ENCODE peak calls at places on chromosome 18, in six cellular contexts. One of them, this sample, is unnamed.

GRCh38 chr18:8994603-8995002 is 107.9 kb upstream of the NDUFV2 start:
- DNase-seq in H7: no peak
- DNase-seq in GM23248: peak; percentile 40
- DNase-seq in K562: peak; percentile 70
- DNase-seq in NT2/D1: no peak
- DNase-seq in cardiac muscle cell: no peak
- DNase-seq in this sample: no peak

GRCh38 chr18:8656226-8656625 is 47.0 kb downstream of the RAB12 start:
- DNase-seq in H7: no peak
- DNase-seq in GM23248: peak; percentile 39
- DNase-seq in K562: no peak
- DNase-seq in NT2/D1: no peak
- DNase-seq in cardiac muscle cell: peak; percentile 18
- DNase-seq in this sample: no peak

GRCh38 chr18:22505136-22505535 is 87.4 kb upstream of the CTAGE1 start:
- DNase-seq in H7: no peak
- DNase-seq in GM23248: peak; percentile 53
- DNase-seq in K562: no peak
- DNase-seq in NT2/D1: no peak
- DNase-seq in cardiac muscle cell: peak; percentile 38
- DNase-seq in this sample: no peak

GRCh38 chr18:46167971-46168370 is 63.8 kb downstream of the HAUS1 start:
- DNase-seq in H7: peak; percentile 44
- DNase-seq in GM23248: no peak
- DNase-seq in K562: no peak
- DNase-seq in NT2/D1: no peak
- DNase-seq in cardiac muscle cell: no peak
- DNase-seq in this sample: peak; percentile 88

GRCh38 chr18:67864677-67865340 is 348.3 kb upstream of the DSEL start:
- DNase-seq in H7: no peak
- DNase-seq in GM23248: peak; percentile 94
- DNase-seq in K562: no peak
- DNase-seq in NT2/D1: no peak
- DNase-seq in cardiac muscle cell: peak; percentile 56
- DNase-seq in this sample: no peak

GRCh38 chr18:49813321-49814146 is at the start of gene ACAA2:
- DNase-seq in H7: peak; percentile 93
- DNase-seq in GM23248: peak; percentile 95
- DNase-seq in K562: peak; percentile 72
- DNase-seq in NT2/D1: peak; percentile 36
- DNase-seq in cardiac muscle cell: peak; percentile 93
- DNase-seq in this sample: peak; percentile 70

GRCh38 chr18:40555914-40556313 is 1399.1 kb upstream of the PIK3C3 start:
- DNase-seq in H7: no peak
- DNase-seq in GM23248: peak; percentile 7
- DNase-seq in K562: no peak
- DNase-seq in NT2/D1: no peak
- DNase-seq in cardiac muscle cell: peak; percentile 26
- DNase-seq in this sample: no peak

GRCh38 chr18:75111673-75112485 is 97.1 kb downstream of the PTGR3 start:
- DNase-seq in H7: no peak
- DNase-seq in GM23248: peak; percentile 6
- DNase-seq in K562: no peak
- DNase-seq in NT2/D1: no peak
- DNase-seq in cardiac muscle cell: no peak
- DNase-seq in this sample: no peak

GRCh38 chr18:75827781-75828274 is 400.3 kb upstream of the SMIM21 start:
- DNase-seq in H7: peak; percentile 22
- DNase-seq in GM23248: no peak
- DNase-seq in K562: no peak
- DNase-seq in NT2/D1: peak; percentile 9
- DNase-seq in cardiac muscle cell: no peak
- DNase-seq in this sample: no peak

GRCh38 chr18:76452357-76452756 is 42.7 kb downstream of the ZNF516 start:
- DNase-seq in H7: no peak
- DNase-seq in GM23248: peak; percentile 64
- DNase-seq in K562: no peak
- DNase-seq in NT2/D1: no peak
- DNase-seq in cardiac muscle cell: no peak
- DNase-seq in this sample: no peak

GRCh38 chr18:59861009-59861408 is 38.8 kb upstream of the PMAIP1 start:
- DNase-seq in H7: no peak
- DNase-seq in GM23248: peak; percentile 52
- DNase-seq in K562: no peak
- DNase-seq in NT2/D1: no peak
- DNase-seq in cardiac muscle cell: peak; percentile 37
- DNase-seq in this sample: no peak

GRCh38 chr18:6219116-6219717 is 195.5 kb downstream of the L3MBTL4 start:
- DNase-seq in H7: peak; percentile 58
- DNase-seq in GM23248: peak; percentile 72
- DNase-seq in K562: peak; percentile 27
- DNase-seq in NT2/D1: peak; percentile 38
- DNase-seq in cardiac muscle cell: peak; percentile 62
- DNase-seq in this sample: peak; percentile 29

GRCh38 chr18:35547008-35547605 is 34.4 kb upstream of the GALNT1 start:
- DNase-seq in H7: no peak
- DNase-seq in GM23248: no peak
- DNase-seq in K562: no peak
- DNase-seq in NT2/D1: no peak
- DNase-seq in cardiac muscle cell: no peak
- DNase-seq in this sample: no peak

GRCh38 chr18:35553300-35553699 is 28.2 kb upstream of the GALNT1 start:
- DNase-seq in H7: no peak
- DNase-seq in GM23248: no peak
- DNase-seq in K562: no peak
- DNase-seq in NT2/D1: no peak
- DNase-seq in cardiac muscle cell: no peak
- DNase-seq in this sample: no peak

GRCh38 chr18:35549515-35549914 is 32.0 kb upstream of the GALNT1 start:
- DNase-seq in H7: no peak
- DNase-seq in GM23248: no peak
- DNase-seq in K562: no peak
- DNase-seq in NT2/D1: no peak
- DNase-seq in cardiac muscle cell: peak; percentile 64
- DNase-seq in this sample: no peak
- H3K36me3 ChIP-seq in H7: no peaks in the 10 kb centered on the region
- H3K36me3 ChIP-seq in GM23248: no peaks in the 10 kb centered on the region
- H3K36me3 ChIP-seq in K562: no peaks in the 10 kb centered on the region
- H3K36me3 ChIP-seq in NT2/D1: no peaks in the 10 kb centered on the region
- H3K36me3 ChIP-seq in cardiac muscle cell: no peaks in the 10 kb centered on the region
- H3K36me3 ChIP-seq in this sample: no peaks in the 10 kb centered on the region

GRCh38 chr18:57644540-57644939 is 22.9 kb upstream of the NARS1 start:
- DNase-seq in H7: no peak
- DNase-seq in GM23248: peak; percentile 13
- DNase-seq in K562: no peak
- DNase-seq in NT2/D1: no peak
- DNase-seq in cardiac muscle cell: peak; percentile 49
- DNase-seq in this sample: no peak
- H3K36me3 ChIP-seq in H7: no peaks in the 10 kb centered on the region
- H3K36me3 ChIP-seq in GM23248: peaks cover 19% of the 10 kb centered on the region
- H3K36me3 ChIP-seq in K562: no peaks in the 10 kb centered on the region
- H3K36me3 ChIP-seq in NT2/D1: peaks cover 6% of the 10 kb centered on the region
- H3K36me3 ChIP-seq in cardiac muscle cell: no peaks in the 10 kb centered on the region
- H3K36me3 ChIP-seq in this sample: peaks cover 24% of the 10 kb centered on the region

GRCh38 chr18:79697178-79697577 is 17.6 kb downstream of the CTDP1 start:
- DNase-seq in H7: no peak
- DNase-seq in GM23248: no peak
- DNase-seq in K562: no peak
- DNase-seq in NT2/D1: no peak
- DNase-seq in cardiac muscle cell: no peak
- DNase-seq in this sample: no peak
- H3K36me3 ChIP-seq in H7: peaks cover 17% of the 10 kb centered on the region
- H3K36me3 ChIP-seq in GM23248: no peaks in the 10 kb centered on the region
- H3K36me3 ChIP-seq in K562: peaks cover 35% of the 10 kb centered on the region
- H3K36me3 ChIP-seq in NT2/D1: peaks cover 65% of the 10 kb centered on the region
- H3K36me3 ChIP-seq in cardiac muscle cell: peaks cover 22% of the 10 kb centered on the region
- H3K36me3 ChIP-seq in this sample: peaks cover 14% of the 10 kb centered on the region

GRCh38 chr18:62264984-62265383 is 60.1 kb upstream of the TNFRSF11A start:
- DNase-seq in H7: no peak
- DNase-seq in GM23248: no peak
- DNase-seq in K562: no peak
- DNase-seq in NT2/D1: no peak
- DNase-seq in cardiac muscle cell: no peak
- DNase-seq in this sample: no peak

GRCh38 chr18:62258606-62259005 is 66.5 kb upstream of the TNFRSF11A start:
- DNase-seq in H7: no peak
- DNase-seq in GM23248: no peak
- DNase-seq in K562: no peak
- DNase-seq in NT2/D1: no peak
- DNase-seq in cardiac muscle cell: no peak
- DNase-seq in this sample: peak; percentile 2

GRCh38 chr18:62258093-62258492 is 67.0 kb upstream of the TNFRSF11A start:
- DNase-seq in H7: no peak
- DNase-seq in GM23248: no peak
- DNase-seq in K562: no peak
- DNase-seq in NT2/D1: no peak
- DNase-seq in cardiac muscle cell: no peak
- DNase-seq in this sample: no peak

GRCh38 chr18:62262050-62262449 is 63.1 kb upstream of the TNFRSF11A start:
- DNase-seq in H7: no peak
- DNase-seq in GM23248: no peak
- DNase-seq in K562: no peak
- DNase-seq in NT2/D1: no peak
- DNase-seq in cardiac muscle cell: no peak
- DNase-seq in this sample: no peak
- H3K36me3 ChIP-seq in H7: peaks cover 8% of the 10 kb centered on the region
- H3K36me3 ChIP-seq in GM23248: peaks cover 54% of the 10 kb centered on the region
- H3K36me3 ChIP-seq in K562: peaks cover 66% of the 10 kb centered on the region
- H3K36me3 ChIP-seq in NT2/D1: peaks cover 60% of the 10 kb centered on the region
- H3K36me3 ChIP-seq in cardiac muscle cell: peaks cover 39% of the 10 kb centered on the region
- H3K36me3 ChIP-seq in this sample: peaks cover 57% of the 10 kb centered on the region

DNA sequence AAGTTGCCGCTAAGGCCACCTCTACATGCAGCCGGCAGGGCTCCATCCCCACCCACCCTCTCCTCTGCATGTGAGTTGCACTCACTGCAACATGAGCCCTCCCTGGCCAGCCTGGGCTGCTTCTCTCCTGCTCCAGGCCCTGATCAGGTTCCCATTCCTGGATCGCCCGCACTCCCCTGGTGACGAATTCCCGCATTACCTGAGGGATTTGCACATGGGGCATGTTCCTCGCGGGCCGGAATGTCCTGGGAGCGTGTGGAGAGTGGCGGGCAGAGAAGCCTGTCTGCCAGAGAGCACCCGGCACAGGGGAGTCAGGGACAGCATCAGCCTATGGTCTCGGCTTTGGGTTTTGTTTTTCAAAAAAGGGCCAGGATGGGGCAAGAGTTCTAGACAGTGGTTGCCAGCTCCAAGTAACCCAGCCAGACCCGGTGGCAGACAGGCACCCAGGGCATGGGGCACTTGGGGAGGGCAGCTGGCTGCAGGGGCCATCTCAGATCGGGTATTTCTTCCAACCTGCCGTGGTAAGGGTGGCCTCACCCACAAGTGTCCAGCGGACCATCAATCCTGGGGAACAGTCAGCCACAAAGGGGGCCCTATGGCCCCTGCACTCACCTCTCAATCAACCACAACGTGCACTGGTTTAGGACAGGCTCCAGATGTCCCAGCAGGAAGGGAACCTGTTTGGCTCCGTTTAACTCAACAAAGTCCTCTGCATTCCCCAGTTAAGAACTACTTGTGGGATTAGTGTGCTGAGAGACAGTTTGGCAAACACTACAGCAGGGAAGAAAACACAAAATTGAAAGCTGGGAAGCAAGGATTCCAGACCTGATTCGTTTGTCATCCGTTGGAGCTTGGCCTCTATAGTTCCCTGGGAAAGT is 187.7 kb downstream of the SMAD7 start:
- DNase-seq in H7: no peak
- DNase-seq in GM23248: no peak
- DNase-seq in K562: no peak
- DNase-seq in NT2/D1: no peak
- DNase-seq in cardiac muscle cell: no peak
- DNase-seq in this sample: no peak
- H3K36me3 ChIP-seq in H7: no peaks in the 10 kb centered on the region
- H3K36me3 ChIP-seq in GM23248: peaks cover 23% of the 10 kb centered on the region
- H3K36me3 ChIP-seq in K562: no peaks in the 10 kb centered on the region
- H3K36me3 ChIP-seq in NT2/D1: peaks cover 57% of the 10 kb centered on the region
- H3K36me3 ChIP-seq in cardiac muscle cell: no peaks in the 10 kb centered on the region
- H3K36me3 ChIP-seq in this sample: no peaks in the 10 kb centered on the region

GRCh38 chr18:63157293-63158011 is 162.1 kb downstream of the BCL2 start:
- DNase-seq in H7: no peak
- DNase-seq in GM23248: no peak
- DNase-seq in K562: no peak
- DNase-seq in NT2/D1: no peak
- DNase-seq in cardiac muscle cell: no peak
- DNase-seq in this sample: peak; percentile 23

GRCh38 chr18:63155910-63156773 is 163.4 kb downstream of the BCL2 start:
- DNase-seq in H7: no peak
- DNase-seq in GM23248: no peak
- DNase-seq in K562: no peak
- DNase-seq in NT2/D1: peak; percentile 8
- DNase-seq in cardiac muscle cell: no peak
- DNase-seq in this sample: no peak

GRCh38 chr18:63154350-63155152 is 165.0 kb downstream of the BCL2 start:
- DNase-seq in H7: no peak
- DNase-seq in GM23248: no peak
- DNase-seq in K562: no peak
- DNase-seq in NT2/D1: no peak
- DNase-seq in cardiac muscle cell: no peak
- DNase-seq in this sample: no peak

GRCh38 chr18:63152791-63153190 is 166.8 kb downstream of the BCL2 start:
- DNase-seq in H7: no peak
- DNase-seq in GM23248: no peak
- DNase-seq in K562: no peak
- DNase-seq in NT2/D1: no peak
- DNase-seq in cardiac muscle cell: no peak
- DNase-seq in this sample: no peak

GRCh38 chr18:63155169-63155852 is 164.3 kb downstream of the BCL2 start:
- DNase-seq in H7: peak; percentile 89
- DNase-seq in GM23248: no peak
- DNase-seq in K562: peak; percentile 53
- DNase-seq in NT2/D1: peak; percentile 36
- DNase-seq in cardiac muscle cell: peak; percentile 44
- DNase-seq in this sample: peak; percentile 79
- H3K36me3 ChIP-seq in H7: no peaks in the 10 kb centered on the region
- H3K36me3 ChIP-seq in GM23248: no peaks in the 10 kb centered on the region
- H3K36me3 ChIP-seq in K562: no peaks in the 10 kb centered on the region
- H3K36me3 ChIP-seq in NT2/D1: no peaks in the 10 kb centered on the region
- H3K36me3 ChIP-seq in cardiac muscle cell: no peaks in the 10 kb centered on the region
- H3K36me3 ChIP-seq in this sample: no peaks in the 10 kb centered on the region

DNA sequence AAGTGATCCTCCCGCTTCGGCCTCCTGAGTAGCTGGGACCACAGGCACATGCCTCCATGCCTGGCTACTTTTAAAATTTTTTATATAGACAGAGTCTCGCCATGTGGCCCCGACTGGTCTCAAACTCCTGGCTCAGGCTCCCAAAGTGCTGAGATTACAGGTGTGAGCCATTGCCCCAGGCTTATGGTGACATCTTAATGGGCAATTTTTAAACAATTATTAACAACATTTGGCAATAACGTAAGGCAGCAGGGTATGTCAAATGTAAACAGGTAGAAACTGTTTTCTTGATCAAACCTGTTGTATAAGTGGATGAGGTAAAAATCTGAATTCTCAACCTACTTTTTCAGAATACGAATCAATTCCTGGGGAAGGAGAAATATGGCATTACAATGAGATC is 11.0 kb downstream of the FECH start:
- DNase-seq in H7: no peak
- DNase-seq in GM23248: no peak
- DNase-seq in K562: no peak
- DNase-seq in NT2/D1: no peak
- DNase-seq in cardiac muscle cell: no peak
- DNase-seq in this sample: no peak
- H3K36me3 ChIP-seq in H7: peaks cover 5% of the 10 kb centered on the region
- H3K36me3 ChIP-seq in GM23248: peaks cover 26% of the 10 kb centered on the region
- H3K36me3 ChIP-seq in K562: peaks cover 87% of the 10 kb centered on the region
- H3K36me3 ChIP-seq in NT2/D1: peaks cover 51% of the 10 kb centered on the region
- H3K36me3 ChIP-seq in cardiac muscle cell: peaks cover 7% of the 10 kb centered on the region
- H3K36me3 ChIP-seq in this sample: no peaks in the 10 kb centered on the region

This sample was measured in OCI-LY7.